ENCODE peak calls at places on chromosome 11, in eight cellular contexts. V, Y, A, L, X, R, P and U are unnamed samples.

GRCh38 chr11:70674605-70675004 is 276.3 kb downstream of the CTTN start:
- DNase-seq in Y (no peak), X (no peak), A (no peak), V (no peak), P (no peak), R (no peak), L (no peak), U (no peak)

GRCh38 chr11:63917685-63918523 is 940 bp upstream of the RCOR2 start:
- DNase-seq in V (no peak), X (peak; percentile 66), Y (no peak), R (no peak), L (peak; percentile 70), A (peak; percentile 50), P (peak; percentile 60), U (peak; percentile 29)

GRCh38 chr11:118572914-118573550 is 823 bp downstream of the ARCN1 start:
- DNase-seq in A (peak; percentile 28), X (peak; percentile 75), V (no peak), P (no peak), L (peak; percentile 17), R (no peak), Y (no peak), U (peak; percentile 46)

GRCh38 chr11:116458546-116458945 is 314.2 kb downstream of the BUD13 start:
- DNase-seq in A (no peak), Y (no peak), P (no peak), R (no peak), X (no peak), V (no peak), L (no peak), U (no peak)

GRCh38 chr11:122091850-122092249 is 24.2 kb downstream of the BLID start:
- DNase-seq in L (no peak), V (no peak), A (no peak), Y (no peak), X (peak; percentile 31), P (no peak), R (no peak), U (no peak)

GRCh38 chr11:100105605-100106358 is 581.3 kb upstream of the ARHGAP42 start:
- DNase-seq in A (no peak), V (no peak), P (no peak), L (no peak), R (no peak), X (no peak), Y (no peak), U (no peak)

GRCh38 chr11:67284811-67285540 is 4.1 kb upstream of the ANKRD13D start:
- DNase-seq in Y (no peak), A (no peak), R (no peak), V (no peak), X (no peak), P (no peak), L (no peak), U (no peak)

GRCh38 chr11:6251120-6251733 is 8.4 kb upstream of the CCKBR start:
- DNase-seq in P (peak; percentile 62), A (peak; percentile 69), Y (peak; percentile 69), L (peak; percentile 77), V (peak; percentile 32), R (no peak), X (peak; percentile 88), U (peak; percentile 70)

GRCh38 chr11:7643323-7643722 is 30.0 kb downstream of the CYB5R2 start:
- DNase-seq in A (no peak), Y (no peak), P (no peak), X (no peak), L (no peak), V (no peak), R (no peak), U (no peak)

GRCh38 chr11:82978422-82979099 is 77.0 kb downstream of the DDIAS start:
- DNase-seq in P (no peak), R (no peak), X (peak; percentile 79), V (peak; percentile 32), A (peak; percentile 84), L (no peak), Y (no peak), U (peak; percentile 25)

GRCh38 chr11:66859686-66860448 is 3.0 kb downstream of the LRFN4 start:
- DNase-seq in V (no peak), P (no peak), R (no peak), X (no peak), L (peak; percentile 18), A (no peak), Y (no peak), U (no peak)

GRCh38 chr11:9626778-9627394 is 37.0 kb upstream of the SWAP70 start:
- DNase-seq in A (no peak), V (no peak), X (no peak), P (no peak), R (no peak), L (no peak), Y (no peak), U (peak; percentile 27)

GRCh38 chr11:11279956-11280689 is 72.9 kb downstream of the CSNK2A3 start:
- DNase-seq in L (no peak), Y (no peak), X (peak; percentile 41), A (peak; percentile 45), V (peak; percentile 34), R (no peak), P (no peak), U (peak; percentile 13)

GRCh38 chr11:116881153-116881552 is 43.7 kb upstream of the APOA1 start:
- DNase-seq in A (no peak), R (no peak), X (no peak), V (no peak), Y (no peak), L (no peak), P (no peak), U (no peak)

GRCh38 chr11:86595401-86595800 is 77.0 kb downstream of the ME3 start:
- DNase-seq in P (no peak), X (no peak), V (no peak), L (no peak), Y (no peak), A (no peak), R (no peak), U (no peak)

GRCh38 chr11:1195690-1196515 is 27.0 kb upstream of the MUC5B start:
- DNase-seq in V (no peak), R (peak; percentile 1), L (peak; percentile 19), Y (no peak), P (peak; percentile 9), A (no peak), X (no peak), U (no peak)

GRCh38 chr11:10257478-10257877 is 36.5 kb downstream of the SBF2 start:
- DNase-seq in P (no peak), L (no peak), A (no peak), X (no peak), V (no peak), Y (no peak), R (no peak), U (no peak)

GRCh38 chr11:63589000-63589399 is 25.2 kb downstream of the PLAAT3 start:
- DNase-seq in V (no peak), Y (no peak), R (no peak), A (no peak), P (no peak), X (no peak), L (no peak), U (no peak)

GRCh38 chr11:57546869-57547518 is 9.6 kb downstream of the SMTNL1 start:
- DNase-seq in Y (no peak), R (no peak), P (no peak), V (no peak), X (peak; percentile 21), A (peak; percentile 20), L (peak; percentile 70), U (peak; percentile 63)

GRCh38 chr11:85575388-85575787 is 51.8 kb downstream of the DLG2 start:
- DNase-seq in P (no peak), L (no peak), X (no peak), R (no peak), V (no peak), Y (no peak), A (no peak), U (no peak)

GRCh38 chr11:15489281-15489680 is 374.6 kb downstream of the INSC start:
- DNase-seq in L (no peak), X (no peak), R (no peak), A (no peak), Y (no peak), V (no peak), P (no peak), U (no peak)
- TF ChIP-seq CTCF in L (no peak), X (no peak), R (no peak), A (no peak), Y (no peak), V (no peak), P (no peak), U (no peak)

DNA sequence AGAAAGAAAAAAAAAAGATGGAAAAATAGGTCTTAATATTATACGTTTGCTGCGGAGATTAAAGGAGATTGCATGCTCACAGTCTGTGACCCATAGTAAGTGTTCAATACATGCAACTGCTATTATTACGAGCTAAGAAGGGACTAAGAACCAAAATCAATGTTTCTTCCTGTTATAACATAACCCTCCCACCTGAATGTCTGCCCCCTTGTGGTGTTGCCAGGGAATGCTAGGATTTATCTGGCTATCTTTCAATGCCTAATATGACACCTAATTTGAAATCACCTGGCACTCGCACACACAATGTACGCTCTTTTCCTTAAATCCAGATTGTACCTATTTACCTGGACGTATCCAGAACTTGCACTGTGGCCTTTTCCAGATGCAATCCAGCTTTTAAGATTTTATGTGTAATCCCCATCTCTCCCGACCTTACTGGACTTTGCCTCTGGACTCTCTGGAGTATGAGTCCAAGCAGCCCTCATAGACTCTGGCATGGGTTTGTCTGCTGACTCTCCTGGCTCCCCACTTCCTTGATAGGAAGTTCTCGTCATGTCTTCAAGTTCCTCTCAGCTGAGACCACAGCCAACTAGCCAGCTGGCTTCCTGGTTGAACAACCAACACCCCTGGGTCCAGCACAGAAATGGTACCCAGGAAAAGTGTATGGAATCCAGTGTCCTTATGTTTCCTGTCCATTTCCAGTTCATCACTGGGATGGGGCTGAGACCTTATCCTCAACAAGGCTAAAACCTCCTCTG is 151.5 kb downstream of the CCDC34 start:
- DNase-seq in Y (no peak), R (no peak), P (no peak), V (no peak), X (no peak), A (no peak), L (no peak), U (no peak)
- TF ChIP-seq CTCF in Y (no peak), R (peak; percentile 40), P (no peak), V (peak; percentile 51), X (peak; percentile 50), A (peak; percentile 49), L (no peak), U (peak; percentile 33)

DNA sequence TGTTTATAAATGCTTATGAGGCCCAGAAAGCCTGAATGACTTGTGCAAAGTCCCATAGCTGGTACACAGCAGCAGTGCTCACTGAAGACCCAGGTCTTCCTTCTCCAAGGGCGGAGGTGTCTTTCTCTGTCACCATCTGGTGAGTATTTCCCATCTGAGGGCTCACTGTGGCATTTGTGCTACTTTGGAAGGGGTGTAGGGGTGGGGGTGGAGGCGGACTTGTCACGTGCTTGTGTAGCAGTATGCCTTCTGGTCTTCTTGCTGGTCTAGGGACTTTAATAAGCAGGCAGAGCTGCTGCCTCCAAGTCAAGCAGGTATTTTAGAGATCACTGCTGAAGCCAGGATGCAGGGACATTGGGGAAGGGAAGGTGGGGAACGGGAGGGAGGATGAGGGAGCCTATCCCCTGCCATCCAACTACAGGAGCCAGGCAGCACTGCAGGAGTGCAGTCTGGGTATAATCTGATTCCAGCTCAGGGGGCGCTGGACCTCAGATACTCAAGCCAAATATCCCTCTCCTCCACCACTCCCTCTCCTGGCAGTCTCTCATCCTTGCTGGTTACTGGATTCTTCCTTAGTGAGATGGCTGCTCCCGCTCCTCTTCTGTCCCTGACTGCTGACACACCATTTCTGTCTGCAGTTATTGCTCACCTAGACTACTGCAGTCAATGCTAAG is 3.4 kb downstream of the ABCC8 start:
- DNase-seq in P (no peak), A (no peak), V (no peak), R (no peak), L (no peak), X (no peak), Y (no peak), U (no peak)
- TF ChIP-seq CTCF in P (no peak), A (peak; percentile 1), V (peak; percentile 30), R (no peak), L (no peak), X (peak; percentile 34), Y (no peak), U (no peak)

GRCh38 chr11:2992234-2992999 is at the start of gene NAP1L4:
- DNase-seq in V (peak; percentile 90), X (peak; percentile 97), Y (peak; percentile 96), R (peak; percentile 96), A (peak; percentile 97), L (peak; percentile 99), P (peak; percentile 94), U (peak; percentile 98)
- TF ChIP-seq CTCF in V (no peak), X (no peak), Y (no peak), R (no peak), A (no peak), L (no peak), P (peak; percentile 7), U (no peak)